ENCODE peak calls at places on chromosomes 1 and 21, in five cellular contexts. I, O, A, K and P are unnamed samples.

GRCh38 chr1:181314959-181315358 is 168.4 kb upstream of the CACNA1E start:
- DNase-seq in O (no peak), K (no peak), A (no peak), I (no peak), P (no peak)

GRCh38 chr1:186983327-186983726 is 154.6 kb downstream of the PLA2G4A start:
- DNase-seq in K (no peak), O (no peak), I (peak; percentile 93), A (peak; percentile 98), P (peak; percentile 96)

GRCh38 chr1:73778511-73778910 is 419.5 kb downstream of the LRRIQ3 start:
- DNase-seq in A (no peak), K (no peak), O (no peak), I (no peak), P (no peak)

GRCh38 chr1:155168456-155169210 is 4.5 kb downstream of the KRTCAP2 start:
- DNase-seq in I (no peak), A (no peak), K (no peak), O (no peak), P (no peak)

GRCh38 chr1:243740255-243740999 is 109.6 kb downstream of the AKT3 start:
- DNase-seq in I (peak; percentile 37), K (no peak), O (no peak), A (peak; percentile 29), P (peak; percentile 22)

GRCh38 chr21:33951276-33952178 is 35.9 kb upstream of the ATP5PO start:
- DNase-seq in A (peak; percentile 79), I (peak; percentile 39), K (peak; percentile 14), O (no peak), P (peak; percentile 35)

GRCh38 chr21:41816583-41817165 is 49.8 kb upstream of the RIPK4 start:
- DNase-seq in I (peak; percentile 63), A (peak; percentile 46), O (no peak), K (peak; percentile 18), P (peak; percentile 56)

GRCh38 chr1:104624538-104624937 is 874.8 kb downstream of the AMY1C start:
- DNase-seq in K (no peak), O (no peak), I (no peak), A (no peak), P (no peak)

GRCh38 chr1:170063109-170063826 is 11.2 kb downstream of the KIFAP3 start:
- DNase-seq in O (no peak), I (peak; percentile 8), A (peak; percentile 26), K (no peak), P (peak; percentile 21)

GRCh38 chr1:183652107-183652506 is 1.0 kb downstream of the APOBEC4 start:
- DNase-seq in A (no peak), O (no peak), I (no peak), K (no peak), P (no peak)

GRCh38 chr1:91513160-91513559 is 12.5 kb downstream of the CDC7 start:
- DNase-seq in I (peak; percentile 62), O (no peak), K (no peak), A (peak; percentile 52), P (peak; percentile 76)

GRCh38 chr1:248855580-248855979 is 3.3 kb downstream of the ZNF692 start:
- DNase-seq in K (no peak), I (no peak), O (no peak), A (no peak), P (no peak)

GRCh38 chr1:71089536-71090270 is 8.9 kb upstream of the ZRANB2 start:
- DNase-seq in A (peak; percentile 69), I (peak; percentile 86), O (no peak), K (no peak), P (peak; percentile 91)

GRCh38 chr21:33075128-33075527 is 5.2 kb downstream of the OLIG1 start:
- DNase-seq in K (no peak), A (no peak), I (no peak), O (no peak), P (no peak)

GRCh38 chr1:197067457-197067818 is 378 bp upstream of the F13B start:
- DNase-seq in K (no peak), I (no peak), A (no peak), O (no peak), P (no peak)

GRCh38 chr1:82919828-82920227 is 1079.1 kb downstream of the TTLL7 start:
- DNase-seq in I (peak; percentile 45), A (no peak), O (no peak), K (no peak), P (no peak)

GRCh38 chr1:121586369-121587229 is 401.8 kb downstream of the SRGAP2C start:
- DNase-seq in A (no peak), K (no peak), I (no peak), O (no peak), P (peak; percentile 2)

GRCh38 chr21:40926238-40926637 is 79.3 kb upstream of the DSCAM start:
- DNase-seq in I (no peak), K (no peak), O (no peak), A (no peak), P (no peak)

GRCh38 chr1:245098924-245099323 is 55.9 kb upstream of the KIF26B start:
- DNase-seq in I (no peak), O (no peak), K (no peak), A (no peak), P (no peak)
- TF ChIP-seq CTCF in I (no peak), O (no peak), K (no peak), A (no peak), P (no peak)

GRCh38 chr21:44820851-44821250 is 3.0 kb upstream of the SUMO3 start:
- DNase-seq in A (peak; percentile 60), O (no peak), K (no peak), I (peak; percentile 28), P (peak; percentile 18)
- H3K4me3 ChIP-seq in A (no peak overlapping the region), O (no peak overlapping the region), K (no peak overlapping the region), I (no peak overlapping the region), P (no peak overlapping the region)

GRCh38 chr1:1614204-1614953 is 921 bp upstream of the MIB2 start:
- DNase-seq in I (peak; percentile 94), A (peak; percentile 88), K (no peak), O (no peak), P (peak; percentile 91)
- TF ChIP-seq CTCF in I (no peak), A (no peak), K (no peak), O (no peak), P (no peak)

GRCh38 chr1:22050330-22050729 is 2.2 kb upstream of the CDC42 start:
- DNase-seq in O (no peak), A (no peak), I (no peak), K (no peak), P (no peak)

GRCh38 chr1:22053861-22054770 is 1.6 kb downstream of the CDC42 start:
- DNase-seq in K (no peak), I (peak; percentile 56), O (no peak), A (peak; percentile 20), P (no peak)

GRCh38 chr1:22052115-22053017 is at the start of gene CDC42:
- DNase-seq in O (peak; percentile 88), A (peak; percentile 94), K (peak; percentile 96), I (peak; percentile 97), P (peak; percentile 94)

GRCh38 chr1:22053018-22053860 is 730 bp downstream of the CDC42 start:
- DNase-seq in A (peak; percentile 85), O (no peak), K (peak; percentile 24), I (peak; percentile 89), P (peak; percentile 83)

GRCh38 chr1:22051607-22052114 is 848 bp upstream of the CDC42 start:
- DNase-seq in O (no peak), K (no peak), I (no peak), A (no peak), P (no peak)
- H3K4me3 ChIP-seq in O (no peak overlapping the region), K (no peak overlapping the region), I (no peak overlapping the region), A (no peak overlapping the region), P (no peak overlapping the region)

GRCh38 chr1:68485431-68486022 is 11.4 kb downstream of the DEPDC1 start:
- DNase-seq in O (no peak), A (no peak), I (no peak), K (no peak), P (no peak)
- TF ChIP-seq CTCF in O (no peak), A (no peak), I (no peak), K (no peak), P (no peak)

GRCh38 chr1:147169171-147169570 is 3.1 kb downstream of the PRKAB2 start:
- DNase-seq in I (peak; percentile 45), A (no peak), K (no peak), O (no peak), P (peak; percentile 50)
- H3K4me3 ChIP-seq in I (no peak overlapping the region), A (no peak overlapping the region), K (no peak overlapping the region), O (no peak overlapping the region), P (no peak overlapping the region)

GRCh38 chr1:41374711-41375110 is 13.5 kb downstream of the FOXO6 start:
- DNase-seq in O (no peak), I (no peak), K (no peak), A (no peak), P (no peak)
- TF ChIP-seq CTCF in O (no peak), I (no peak), K (no peak), A (no peak), P (no peak)

GRCh38 chr21:35920428-35920827 is 139.9 kb downstream of the SETD4 start:
- DNase-seq in K (no peak), O (no peak), I (no peak), A (no peak), P (no peak)
- H3K4me3 ChIP-seq in K (no peak overlapping the region), O (no peak overlapping the region), I (no peak overlapping the region), A (no peak overlapping the region), P (no peak overlapping the region)